ENCODE peak calls at places on chromosome 1, in nine cellular contexts. One of them, this sample, is unnamed.

GRCh38 chr1:53246261-53247134 is 8.2 kb upstream of the MAGOH start:
- DNase-seq in GM23338: no peak
- DNase-seq in epithelial cell of proximal tubule: no peak
- DNase-seq in Caco-2: no peak
- DNase-seq in ovary: no peak
- DNase-seq in pancreas: no peak
- DNase-seq in cardiac muscle cell: no peak
- DNase-seq in fibroblast of villous mesenchyme: peak
- DNase-seq in A549: no peak
- DNase-seq in this sample: no peak

GRCh38 chr1:218426343-218426657 is 81.2 kb downstream of the TGFB2 start:
- DNase-seq in fibroblast of villous mesenchyme: peak
- DNase-seq in A549: peak
- DNase-seq in cardiac muscle cell: no peak
- DNase-seq in epithelial cell of proximal tubule: peak
- DNase-seq in pancreas: no peak
- DNase-seq in GM23338: no peak
- DNase-seq in ovary: no peak
- DNase-seq in Caco-2: no peak
- DNase-seq in this sample: no peak

GRCh38 chr1:172476218-172476811 is 32.4 kb upstream of the PIGC start:
- DNase-seq in ovary: no peak
- DNase-seq in Caco-2: peak
- DNase-seq in GM23338: no peak
- DNase-seq in epithelial cell of proximal tubule: peak
- DNase-seq in pancreas: no peak
- DNase-seq in fibroblast of villous mesenchyme: no peak
- DNase-seq in A549: peak
- DNase-seq in cardiac muscle cell: peak
- DNase-seq in this sample: no peak

GRCh38 chr1:230243583-230244377 is 176.7 kb downstream of the GALNT2 start:
- DNase-seq in pancreas: no peak
- DNase-seq in A549: no peak
- DNase-seq in Caco-2: no peak
- DNase-seq in epithelial cell of proximal tubule: no peak
- DNase-seq in cardiac muscle cell: no peak
- DNase-seq in ovary: no peak
- DNase-seq in fibroblast of villous mesenchyme: peak
- DNase-seq in GM23338: no peak
- DNase-seq in this sample: no peak

GRCh38 chr1:22176258-22176657 is 33.4 kb upstream of the WNT4 start:
- DNase-seq in A549: no peak
- DNase-seq in Caco-2: no peak
- DNase-seq in pancreas: peak
- DNase-seq in epithelial cell of proximal tubule: no peak
- DNase-seq in fibroblast of villous mesenchyme: no peak
- DNase-seq in ovary: no peak
- DNase-seq in GM23338: no peak
- DNase-seq in cardiac muscle cell: no peak
- DNase-seq in this sample: no peak

GRCh38 chr1:37575692-37576091 is 19.0 kb downstream of the DNALI1 start:
- DNase-seq in ovary: no peak
- DNase-seq in pancreas: no peak
- DNase-seq in A549: no peak
- DNase-seq in epithelial cell of proximal tubule: no peak
- DNase-seq in cardiac muscle cell: no peak
- DNase-seq in Caco-2: no peak
- DNase-seq in GM23338: no peak
- DNase-seq in fibroblast of villous mesenchyme: peak
- DNase-seq in this sample: no peak

GRCh38 chr1:183996036-183996376 is 41.5 kb downstream of the COLGALT2 start:
- DNase-seq in ovary: no peak
- DNase-seq in Caco-2: peak
- DNase-seq in GM23338: no peak
- DNase-seq in epithelial cell of proximal tubule: no peak
- DNase-seq in A549: no peak
- DNase-seq in pancreas: no peak
- DNase-seq in cardiac muscle cell: peak
- DNase-seq in fibroblast of villous mesenchyme: no peak
- DNase-seq in this sample: no peak

GRCh38 chr1:223041481-223041880 is 101.6 kb downstream of the TLR5 start:
- DNase-seq in ovary: no peak
- DNase-seq in A549: no peak
- DNase-seq in pancreas: no peak
- DNase-seq in GM23338: no peak
- DNase-seq in fibroblast of villous mesenchyme: no peak
- DNase-seq in cardiac muscle cell: peak
- DNase-seq in Caco-2: peak
- DNase-seq in epithelial cell of proximal tubule: peak
- DNase-seq in this sample: no peak

GRCh38 chr1:167344112-167344511 is 123.4 kb downstream of the POU2F1 start:
- DNase-seq in pancreas: no peak
- DNase-seq in fibroblast of villous mesenchyme: peak
- DNase-seq in cardiac muscle cell: no peak
- DNase-seq in epithelial cell of proximal tubule: no peak
- DNase-seq in A549: no peak
- DNase-seq in GM23338: no peak
- DNase-seq in Caco-2: no peak
- DNase-seq in ovary: no peak
- DNase-seq in this sample: no peak

GRCh38 chr1:172537827-172538391 is 5.0 kb downstream of the SUCO start:
- DNase-seq in A549: no peak
- DNase-seq in epithelial cell of proximal tubule: no peak
- DNase-seq in Caco-2: no peak
- DNase-seq in fibroblast of villous mesenchyme: no peak
- DNase-seq in pancreas: no peak
- DNase-seq in GM23338: peak
- DNase-seq in cardiac muscle cell: no peak
- DNase-seq in ovary: no peak
- DNase-seq in this sample: no peak

GRCh38 chr1:26280333-26281042 is 602 bp downstream of the SH3BGRL3 start:
- DNase-seq in Caco-2: no peak
- DNase-seq in fibroblast of villous mesenchyme: peak
- DNase-seq in cardiac muscle cell: no peak
- DNase-seq in ovary: no peak
- DNase-seq in pancreas: no peak
- DNase-seq in GM23338: peak
- DNase-seq in A549: no peak
- DNase-seq in epithelial cell of proximal tubule: no peak
- DNase-seq in this sample: no peak

GRCh38 chr1:26282694-26283019 is 2.8 kb downstream of the SH3BGRL3 start:
- DNase-seq in epithelial cell of proximal tubule: no peak
- DNase-seq in GM23338: no peak
- DNase-seq in fibroblast of villous mesenchyme: no peak
- DNase-seq in A549: no peak
- DNase-seq in Caco-2: no peak
- DNase-seq in ovary: no peak
- DNase-seq in pancreas: no peak
- DNase-seq in cardiac muscle cell: no peak
- DNase-seq in this sample: no peak

GRCh38 chr1:26281971-26282693 is 2.2 kb downstream of the SH3BGRL3 start:
- DNase-seq in GM23338: peak
- DNase-seq in Caco-2: no peak
- DNase-seq in fibroblast of villous mesenchyme: peak
- DNase-seq in epithelial cell of proximal tubule: no peak
- DNase-seq in A549: no peak
- DNase-seq in pancreas: no peak
- DNase-seq in cardiac muscle cell: peak
- DNase-seq in ovary: peak
- DNase-seq in this sample: no peak

GRCh38 chr1:26279598-26280332 is at the start of gene SH3BGRL3:
- DNase-seq in fibroblast of villous mesenchyme: peak
- DNase-seq in pancreas: peak
- DNase-seq in A549: peak
- DNase-seq in ovary: peak
- DNase-seq in GM23338: peak
- DNase-seq in epithelial cell of proximal tubule: no peak
- DNase-seq in cardiac muscle cell: peak
- DNase-seq in Caco-2: peak
- DNase-seq in this sample: peak

DNA sequence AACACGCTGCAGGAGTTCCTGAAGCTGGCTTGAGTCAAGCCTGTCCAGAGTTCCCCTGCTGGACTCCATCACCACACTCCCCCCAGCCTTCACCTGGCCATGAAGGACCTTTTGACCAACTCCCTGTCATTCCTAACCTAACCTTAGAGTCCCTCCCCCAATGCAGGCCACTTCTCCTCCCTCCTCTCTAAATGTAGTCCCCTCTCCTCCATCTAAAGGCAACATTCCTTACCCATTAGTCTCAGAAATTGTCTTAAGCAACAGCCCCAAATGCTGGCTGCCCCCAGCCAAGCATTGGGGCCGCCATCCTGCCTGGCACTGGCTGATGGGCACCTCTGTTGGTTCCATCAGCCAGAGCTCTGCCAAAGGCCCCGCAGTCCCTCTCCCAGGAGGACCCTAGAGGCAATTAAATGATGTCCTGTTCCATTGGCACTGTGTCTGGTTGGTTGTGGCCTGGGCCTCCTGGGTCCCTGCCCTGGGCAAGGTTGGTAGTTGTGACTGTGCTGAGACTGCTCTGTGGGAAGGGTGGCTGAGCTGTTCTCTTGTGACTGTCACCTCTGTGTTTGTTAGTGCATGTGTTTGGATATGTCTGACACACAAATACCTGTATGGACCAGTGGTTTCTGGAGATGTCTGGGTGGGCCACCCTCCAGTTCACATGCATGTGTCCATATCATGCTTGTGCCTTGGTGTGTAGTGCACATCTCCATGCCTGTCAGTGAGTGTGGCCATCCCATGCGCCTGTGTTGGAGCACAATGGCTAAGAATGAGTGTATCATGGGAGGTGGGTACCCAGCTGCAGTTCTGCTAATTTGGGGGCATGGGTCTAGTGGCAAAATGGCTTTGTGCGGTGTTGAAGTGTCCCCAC is 1.4 kb downstream of the SH3BGRL3 start:
- DNase-seq in fibroblast of villous mesenchyme: no peak
- DNase-seq in cardiac muscle cell: no peak
- DNase-seq in GM23338: no peak
- DNase-seq in Caco-2: no peak
- DNase-seq in ovary: no peak
- DNase-seq in A549: no peak
- DNase-seq in pancreas: no peak
- DNase-seq in epithelial cell of proximal tubule: no peak
- DNase-seq in this sample: no peak
- H3K4me3 ChIP-seq in fibroblast of villous mesenchyme: peak
- H3K4me3 ChIP-seq in cardiac muscle cell: no peak
- H3K4me3 ChIP-seq in GM23338: peak
- H3K4me3 ChIP-seq in Caco-2: no peak
- H3K4me3 ChIP-seq in ovary: no peak
- H3K4me3 ChIP-seq in A549: peak
- H3K4me3 ChIP-seq in pancreas: peak
- H3K4me3 ChIP-seq in epithelial cell of proximal tubule: peak
- H3K4me3 ChIP-seq in this sample: no peak

DNA sequence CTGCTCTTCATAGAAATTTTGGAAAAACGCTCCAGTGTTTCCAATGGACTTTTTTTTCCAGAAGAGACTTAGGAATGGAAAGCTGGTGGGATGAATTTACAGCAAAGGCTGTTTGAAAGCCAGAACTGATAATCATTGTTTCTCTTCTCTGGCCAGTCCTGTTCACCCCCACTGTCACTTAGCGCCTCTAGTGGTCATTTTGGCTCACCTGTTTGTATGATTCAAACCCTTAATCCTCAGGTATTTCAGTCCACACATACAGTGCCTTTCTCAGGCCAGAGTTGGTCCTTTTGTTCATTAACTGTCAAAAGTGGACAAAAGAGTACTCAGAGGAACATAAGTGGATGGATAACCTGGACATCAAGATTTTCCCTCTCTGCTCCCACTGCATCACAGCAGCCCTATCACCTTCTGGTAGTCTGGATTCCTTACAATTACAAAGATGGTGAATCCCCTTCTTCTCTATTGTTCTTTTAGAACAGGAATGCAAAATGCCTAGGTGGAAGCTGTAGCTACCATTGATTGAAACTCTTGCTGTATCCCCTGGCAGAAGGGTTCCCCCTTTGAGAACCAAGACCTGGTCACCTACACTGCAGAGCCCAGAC is 177.6 kb upstream of the OLFM3 start:
- DNase-seq in GM23338: peak
- DNase-seq in ovary: no peak
- DNase-seq in cardiac muscle cell: no peak
- DNase-seq in fibroblast of villous mesenchyme: no peak
- DNase-seq in A549: peak
- DNase-seq in pancreas: no peak
- DNase-seq in Caco-2: peak
- DNase-seq in epithelial cell of proximal tubule: no peak
- DNase-seq in this sample: no peak
- TF ChIP-seq CTCF in GM23338: peak
- TF ChIP-seq CTCF in ovary: no peak
- TF ChIP-seq CTCF in cardiac muscle cell: no peak
- TF ChIP-seq CTCF in fibroblast of villous mesenchyme: no peak
- TF ChIP-seq CTCF in A549: no peak
- TF ChIP-seq CTCF in pancreas: no peak
- TF ChIP-seq CTCF in Caco-2: peak
- TF ChIP-seq CTCF in epithelial cell of proximal tubule: peak
- TF ChIP-seq CTCF in this sample: peak

GRCh38 chr1:58214674-58215073 is 331.9 kb downstream of the OMA1 start:
- DNase-seq in pancreas: no peak
- DNase-seq in Caco-2: no peak
- DNase-seq in cardiac muscle cell: no peak
- DNase-seq in GM23338: no peak
- DNase-seq in epithelial cell of proximal tubule: no peak
- DNase-seq in fibroblast of villous mesenchyme: no peak
- DNase-seq in A549: no peak
- DNase-seq in ovary: no peak
- DNase-seq in this sample: no peak

GRCh38 chr1:58206749-58207148 is 339.8 kb downstream of the OMA1 start:
- DNase-seq in A549: no peak
- DNase-seq in pancreas: no peak
- DNase-seq in cardiac muscle cell: no peak
- DNase-seq in epithelial cell of proximal tubule: no peak
- DNase-seq in fibroblast of villous mesenchyme: no peak
- DNase-seq in Caco-2: no peak
- DNase-seq in GM23338: no peak
- DNase-seq in ovary: no peak
- DNase-seq in this sample: no peak

GRCh38 chr1:58209578-58209977 is 336.9 kb downstream of the OMA1 start:
- DNase-seq in pancreas: no peak
- DNase-seq in ovary: no peak
- DNase-seq in cardiac muscle cell: peak
- DNase-seq in fibroblast of villous mesenchyme: no peak
- DNase-seq in epithelial cell of proximal tubule: no peak
- DNase-seq in Caco-2: no peak
- DNase-seq in GM23338: no peak
- DNase-seq in A549: no peak
- DNase-seq in this sample: no peak

GRCh38 chr1:58211857-58212256 is 334.7 kb downstream of the OMA1 start:
- DNase-seq in fibroblast of villous mesenchyme: no peak
- DNase-seq in cardiac muscle cell: no peak
- DNase-seq in A549: no peak
- DNase-seq in epithelial cell of proximal tubule: no peak
- DNase-seq in GM23338: no peak
- DNase-seq in Caco-2: no peak
- DNase-seq in ovary: no peak
- DNase-seq in pancreas: no peak
- DNase-seq in this sample: no peak
- H3K4me3 ChIP-seq in fibroblast of villous mesenchyme: no peak
- H3K4me3 ChIP-seq in cardiac muscle cell: no peak
- H3K4me3 ChIP-seq in A549: no peak
- H3K4me3 ChIP-seq in epithelial cell of proximal tubule: no peak
- H3K4me3 ChIP-seq in GM23338: no peak
- H3K4me3 ChIP-seq in Caco-2: no peak
- H3K4me3 ChIP-seq in ovary: no peak
- H3K4me3 ChIP-seq in pancreas: no peak
- H3K4me3 ChIP-seq in this sample: no peak

GRCh38 chr1:30218438-30218837 is 504.9 kb downstream of the MATN1 start:
- DNase-seq in A549: no peak
- DNase-seq in Caco-2: no peak
- DNase-seq in GM23338: no peak
- DNase-seq in cardiac muscle cell: no peak
- DNase-seq in ovary: no peak
- DNase-seq in pancreas: no peak
- DNase-seq in fibroblast of villous mesenchyme: no peak
- DNase-seq in epithelial cell of proximal tubule: no peak
- DNase-seq in this sample: no peak
- TF ChIP-seq CTCF in A549: no peak
- TF ChIP-seq CTCF in Caco-2: no peak
- TF ChIP-seq CTCF in GM23338: no peak
- TF ChIP-seq CTCF in cardiac muscle cell: no peak
- TF ChIP-seq CTCF in ovary: no peak
- TF ChIP-seq CTCF in pancreas: no peak
- TF ChIP-seq CTCF in fibroblast of villous mesenchyme: no peak
- TF ChIP-seq CTCF in epithelial cell of proximal tubule: no peak
- TF ChIP-seq CTCF in this sample: no peak